ENCODE peak calls at places on chromosomes 2 and 18, in seven cellular contexts. U is A549, S is IMR-90, G is SK-N-SH, F is K562, D is HepG2, R is GM12878. M is an unnamed sample.

GRCh38 chr2:75003276-75003675 is 44.8 kb downstream of the POLE4 start:
- DNase-seq in G (no peak), S (no peak), R (no peak), D (peak; percentile 34), U (no peak), F (no peak), M (no peak)

GRCh38 chr2:130836501-130837174 is at the start of gene ARHGEF4:
- DNase-seq in U (peak; percentile 49), S (no peak), F (peak; percentile 87), R (no peak), G (peak; percentile 89), D (no peak), M (peak; percentile 93)

GRCh38 chr18:10094154-10094553 is 180.3 kb downstream of the VAPA start:
- DNase-seq in S (peak; percentile 72), R (no peak), U (no peak), D (no peak), G (no peak), F (no peak), M (no peak)

GRCh38 chr2:240864475-240864874 is 4.1 kb upstream of the AGXT start:
- DNase-seq in S (no peak), D (peak; percentile 66), F (no peak), R (no peak), U (no peak), G (no peak), M (no peak)

GRCh38 chr2:69601179-69601612 is 42.3 kb downstream of the AAK1 start:
- DNase-seq in D (peak; percentile 49), S (peak; percentile 97), F (peak; percentile 80), U (peak; percentile 63), R (no peak), G (no peak), M (no peak)

GRCh38 chr2:238136820-238137537 is 1.5 kb upstream of the KLHL30 start:
- DNase-seq in U (peak; percentile 56), G (no peak), F (no peak), S (peak; percentile 77), D (peak; percentile 41), R (no peak), M (no peak)

GRCh38 chr2:181426687-181427086 is 30.5 kb upstream of the ITGA4 start:
- DNase-seq in F (no peak), G (no peak), D (no peak), R (no peak), S (no peak), U (no peak), M (no peak)

GRCh38 chr2:19312949-19313348 is 45.5 kb downstream of the OSR1 start:
- DNase-seq in S (peak; percentile 56), D (peak; percentile 51), U (peak; percentile 51), R (no peak), G (peak; percentile 28), F (no peak), M (no peak)

GRCh38 chr2:15905986-15906491 is 34.3 kb upstream of the MYCN start:
- DNase-seq in U (no peak), R (no peak), F (no peak), G (no peak), S (no peak), D (no peak), M (no peak)

GRCh38 chr2:224432003-224432574 is 30.2 kb upstream of the FAM124B start:
- DNase-seq in R (no peak), S (no peak), D (no peak), G (no peak), U (no peak), F (no peak), M (no peak)

GRCh38 chr2:64179582-64180321 is 35.5 kb upstream of the PELI1 start:
- DNase-seq in G (no peak), F (no peak), U (no peak), D (no peak), S (no peak), R (peak; percentile 70), M (no peak)

GRCh38 chr2:233331536-233331935 is 22.8 kb upstream of the DGKD start:
- DNase-seq in S (no peak), D (no peak), G (no peak), F (no peak), U (no peak), R (peak; percentile 80), M (no peak)

DNA sequence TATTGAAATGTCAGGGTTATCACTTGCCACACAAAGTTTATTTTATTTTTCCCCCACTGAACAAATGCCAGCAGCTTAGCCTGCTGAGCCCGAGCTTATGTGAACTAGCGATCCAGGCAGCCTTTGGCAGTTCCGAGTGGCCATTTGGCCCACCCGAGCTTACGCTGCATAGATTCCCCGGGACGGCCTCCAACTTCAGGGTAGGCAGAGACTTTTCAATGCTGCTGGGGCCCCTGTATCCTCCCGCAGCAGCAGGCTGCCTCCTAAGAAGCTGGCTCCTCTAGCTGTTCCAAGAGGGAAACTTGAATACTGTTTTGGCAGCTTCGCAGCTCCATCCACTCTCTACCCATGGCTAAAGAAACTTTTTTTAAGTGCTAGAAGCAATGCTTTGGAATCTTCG is 295.2 kb downstream of the SS18 start:
- DNase-seq in U (no peak), R (no peak), G (no peak), S (no peak), D (no peak), F (no peak), M (no peak)
- TF ChIP-seq USF2 in U (no peak), R (no peak), G (no peak), S (no peak), D (no peak), F (no peak), M (no peak)

GRCh38 chr2:199160677-199161465 is 296.9 kb downstream of the SATB2 start:
- DNase-seq in F (no peak), D (peak; percentile 10), G (no peak), U (peak; percentile 9), R (no peak), S (peak; percentile 89), M (no peak)
- H3K4me2 ChIP-seq in F (no peak overlapping the region), D (no peak overlapping the region), G (no peak overlapping the region), U (no peak overlapping the region), R (no peak overlapping the region), S (peak overlapping the region; percentile 86), M (no peak overlapping the region)

GRCh38 chr2:196565982-196566381 is 73.5 kb upstream of the CCDC150 start:
- DNase-seq in D (no peak), F (no peak), G (peak; percentile 15), U (no peak), S (no peak), R (no peak), M (no peak)

GRCh38 chr2:196565106-196565505 is 74.4 kb upstream of the CCDC150 start:
- DNase-seq in F (no peak), U (no peak), D (no peak), S (no peak), G (no peak), R (no peak), M (no peak)

GRCh38 chr2:196568506-196568905 is 71.0 kb upstream of the CCDC150 start:
- DNase-seq in S (no peak), G (no peak), F (no peak), D (no peak), R (no peak), U (no peak), M (no peak)

GRCh38 chr2:196566969-196567666 is 72.4 kb upstream of the CCDC150 start:
- DNase-seq in U (no peak), F (no peak), D (no peak), R (no peak), G (no peak), S (peak; percentile 9), M (no peak)

GRCh38 chr2:196563876-196564275 is 75.6 kb upstream of the CCDC150 start:
- DNase-seq in R (no peak), D (no peak), S (no peak), G (no peak), F (no peak), U (no peak), M (no peak)
- TF ChIP-seq USF2 in R (no peak), D (no peak), S (no peak), G (no peak), F (no peak), U (no peak), M (no peak)

GRCh38 chr2:68368657-68369339 is 3.7 kb downstream of the PLEK start:
- DNase-seq in F (no peak), U (peak; percentile 27), G (no peak), R (no peak), D (no peak), S (peak; percentile 81), M (no peak)

GRCh38 chr2:68369340-68369734 is 4.3 kb downstream of the PLEK start:
- DNase-seq in S (no peak), D (no peak), G (no peak), U (no peak), R (no peak), F (no peak), M (no peak)

GRCh38 chr2:68371581-68371980 is 6.5 kb downstream of the PLEK start:
- DNase-seq in G (no peak), S (no peak), F (no peak), D (no peak), U (no peak), R (no peak), M (no peak)

GRCh38 chr2:68372435-68372834 is 7.4 kb downstream of the PLEK start:
- DNase-seq in G (no peak), F (no peak), U (no peak), R (no peak), S (no peak), D (no peak), M (no peak)

GRCh38 chr2:68371138-68371537 is 6.1 kb downstream of the PLEK start:
- DNase-seq in G (no peak), D (no peak), R (no peak), U (no peak), F (no peak), S (no peak), M (no peak)
- H3K4me2 ChIP-seq in G (no peak overlapping the region), D (no peak overlapping the region), R (peak overlapping the region; percentile 51), U (no peak overlapping the region), F (no peak overlapping the region), S (no peak overlapping the region), M (no peak overlapping the region)

DNA sequence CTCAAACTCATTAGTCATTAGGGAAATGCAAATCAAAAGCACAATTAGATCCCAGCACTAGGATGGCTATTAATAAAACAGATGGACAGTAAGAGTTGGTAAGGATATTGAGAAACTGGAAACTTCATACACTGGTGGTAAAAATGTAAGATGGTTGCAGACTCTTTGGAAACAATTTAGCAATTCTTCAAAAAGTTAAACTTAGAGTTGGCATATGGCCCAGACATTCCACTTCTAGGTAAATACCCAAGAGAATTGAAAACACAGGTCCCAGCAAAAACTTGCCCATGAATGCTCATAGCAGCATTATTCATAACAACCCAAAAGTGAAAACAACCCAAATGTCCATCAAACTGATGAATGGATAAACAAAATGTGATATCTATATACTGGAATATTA is 84.9 kb upstream of the ZFP36L2 start:
- DNase-seq in D (peak; percentile 94), S (peak; percentile 81), R (no peak), U (peak; percentile 51), G (no peak), F (no peak), M (no peak)
- TF ChIP-seq USF2 in D (no peak), S (no peak), R (no peak), U (no peak), G (no peak), F (no peak), M (no peak)

M was measured in H1.